ENCODE peak calls at places on chromosomes 3 and 15, in nine cellular contexts. W, E, G, R, S, N, Z, M and D are unnamed samples.
A peak's percentile ranks its signal among the peaks of the same experiment; 100 is the strongest.

GRCh38 chr15:48250640-48251076 is 44.6 kb downstream of the SLC12A1 start:
- DNase-seq in W (peak; percentile 62), E (peak; percentile 68), G (no peak), R (no peak), S (no peak), N (peak; percentile 79), Z (peak; percentile 36), M (peak; percentile 20), D (peak; percentile 89)

GRCh38 chr15:67829647-67830504 is 4.6 kb downstream of the SKOR1 start:
- DNase-seq in W (no peak), E (no peak), G (peak; percentile 45), R (no peak), S (no peak), N (no peak), Z (no peak), M (no peak), D (no peak)

GRCh38 chr3:100002599-100003350 is 111.5 kb downstream of the FILIP1L start:
- DNase-seq in W (peak; percentile 2), E (no peak), G (peak; percentile 60), R (peak; percentile 75), S (no peak), N (peak; percentile 97), Z (no peak), M (no peak), D (peak; percentile 94)

GRCh38 chr3:12338595-12339546 is 50.0 kb downstream of the PPARG start:
- DNase-seq in W (no peak), E (no peak), G (no peak), R (no peak), S (no peak), N (no peak), Z (no peak), M (no peak), D (no peak)

GRCh38 chr15:44753345-44753744 is 17.0 kb downstream of the TRIM69 start:
- DNase-seq in W (no peak), E (no peak), G (no peak), R (no peak), S (no peak), N (no peak), Z (no peak), M (no peak), D (no peak)

GRCh38 chr15:91465696-91466095 is 365.6 kb downstream of the SV2B start:
- DNase-seq in W (no peak), E (no peak), G (no peak), R (no peak), S (no peak), N (no peak), Z (no peak), M (no peak), D (no peak)

GRCh38 chr3:111143-112069 is 85.2 kb upstream of the CHL1 start:
- DNase-seq in W (no peak), E (no peak), G (peak; percentile 58), R (no peak), S (no peak), N (no peak), Z (no peak), M (no peak), D (no peak)

GRCh38 chr3:194690501-194691372 is 5.1 kb downstream of the FAM43A start:
- DNase-seq in W (no peak), E (no peak), G (no peak), R (peak; percentile 78), S (no peak), N (peak; percentile 59), Z (peak; percentile 29), M (no peak), D (peak; percentile 29)

GRCh38 chr3:122427857-122428471 is 12.1 kb upstream of the WDR5B start:
- DNase-seq in W (no peak), E (no peak), G (no peak), R (no peak), S (no peak), N (no peak), Z (no peak), M (no peak), D (peak; percentile 11)

GRCh38 chr15:47806008-47806407 is 88.7 kb downstream of the SEMA6D start:
- DNase-seq in W (no peak), E (no peak), G (no peak), R (no peak), S (no peak), N (no peak), Z (no peak), M (no peak), D (no peak)

GRCh38 chr3:129599607-129600006 is 6.9 kb downstream of the PLXND1 start:
- DNase-seq in W (peak; percentile 93), E (no peak), G (peak; percentile 84), R (peak; percentile 65), S (no peak), N (peak; percentile 82), Z (peak; percentile 74), M (peak; percentile 76), D (peak; percentile 90)

DNA sequence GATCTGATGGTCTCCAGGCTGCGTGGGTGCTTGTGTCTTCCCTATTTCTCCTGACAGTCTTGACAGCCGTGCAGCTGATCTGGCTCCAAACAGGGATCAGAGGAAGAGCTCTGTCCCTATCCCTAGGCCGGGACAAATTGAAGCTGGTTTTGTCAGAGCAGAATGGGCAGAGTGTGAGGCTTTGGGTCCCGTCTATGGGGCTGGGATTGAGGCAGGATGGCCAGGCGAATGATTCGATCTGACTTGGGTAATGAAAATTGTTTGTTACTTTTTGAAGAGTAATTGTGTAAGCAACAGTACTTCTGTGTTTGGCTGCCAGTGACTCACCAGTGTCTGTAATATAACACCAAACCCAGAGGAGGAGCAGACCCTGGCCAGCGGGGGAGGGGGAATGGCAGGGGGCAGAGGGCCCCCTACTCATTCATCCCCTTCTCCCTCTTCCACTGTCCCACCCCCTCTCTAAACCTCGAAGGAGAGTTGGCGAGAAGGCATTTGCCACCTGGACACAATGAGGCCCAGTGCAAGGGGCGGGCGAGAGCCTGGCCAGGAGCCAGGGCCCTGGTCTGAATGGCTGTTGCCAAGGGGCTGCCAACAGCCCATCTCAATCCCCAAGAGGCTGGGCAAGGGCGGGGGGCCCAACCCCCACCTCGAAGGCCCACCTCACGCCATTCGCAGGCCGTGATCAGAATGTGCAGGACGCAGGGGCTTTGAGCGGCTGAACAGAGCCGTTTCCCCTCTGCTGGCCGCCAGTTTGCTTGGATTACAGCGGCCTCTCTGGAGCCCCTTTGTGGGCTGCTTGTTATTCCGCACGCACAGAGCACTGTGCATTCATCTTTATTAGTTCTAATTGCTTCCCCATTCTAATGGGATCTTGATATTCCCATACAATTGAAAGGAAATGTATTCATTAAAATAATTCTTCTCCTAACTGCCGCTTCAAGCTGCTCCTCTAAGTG is 5.1 kb upstream of the MAGEF1 start:
- DNase-seq in W (peak; percentile 74), E (peak; percentile 14), G (no peak), R (peak; percentile 73), S (no peak), N (peak; percentile 72), Z (no peak), M (no peak), D (peak; percentile 49)
- TF ChIP-seq CTCF in W (no peak), E (no peak), G (no peak), R (no peak), S (no peak), N (no peak), Z (no peak), M (no peak), D (no peak)

GRCh38 chr3:50246517-50246954 is 10.5 kb downstream of the GNAI2 start:
- DNase-seq in W (peak; percentile 98), E (no peak), G (no peak), R (peak; percentile 72), S (no peak), N (peak; percentile 92), Z (peak; percentile 76), M (peak; percentile 70), D (peak; percentile 97)
- H3K4me3 ChIP-seq in W (peak overlapping the region; percentile 39), E (no peak overlapping the region), G (peak overlapping the region; percentile 45), R (no peak overlapping the region), S (no peak overlapping the region), N (no peak overlapping the region), Z (peak overlapping the region; percentile 32), M (peak overlapping the region; percentile 57), D (no peak overlapping the region)

GRCh38 chr3:71309886-71310285 is 273.6 kb downstream of the FOXP1 start:
- DNase-seq in W (no peak), E (no peak), G (no peak), R (no peak), S (no peak), N (peak; percentile 47), Z (no peak), M (no peak), D (peak; percentile 48)

GRCh38 chr3:71311320-71312046 is 272.0 kb downstream of the FOXP1 start:
- DNase-seq in W (no peak), E (no peak), G (no peak), R (no peak), S (no peak), N (no peak), Z (peak; percentile 16), M (no peak), D (no peak)

GRCh38 chr3:71312461-71312860 is 271.1 kb downstream of the FOXP1 start:
- DNase-seq in W (no peak), E (no peak), G (no peak), R (no peak), S (no peak), N (no peak), Z (no peak), M (no peak), D (no peak)

GRCh38 chr3:71309342-71309741 is 274.2 kb downstream of the FOXP1 start:
- DNase-seq in W (peak; percentile 6), E (no peak), G (no peak), R (no peak), S (no peak), N (no peak), Z (no peak), M (no peak), D (no peak)

DNA sequence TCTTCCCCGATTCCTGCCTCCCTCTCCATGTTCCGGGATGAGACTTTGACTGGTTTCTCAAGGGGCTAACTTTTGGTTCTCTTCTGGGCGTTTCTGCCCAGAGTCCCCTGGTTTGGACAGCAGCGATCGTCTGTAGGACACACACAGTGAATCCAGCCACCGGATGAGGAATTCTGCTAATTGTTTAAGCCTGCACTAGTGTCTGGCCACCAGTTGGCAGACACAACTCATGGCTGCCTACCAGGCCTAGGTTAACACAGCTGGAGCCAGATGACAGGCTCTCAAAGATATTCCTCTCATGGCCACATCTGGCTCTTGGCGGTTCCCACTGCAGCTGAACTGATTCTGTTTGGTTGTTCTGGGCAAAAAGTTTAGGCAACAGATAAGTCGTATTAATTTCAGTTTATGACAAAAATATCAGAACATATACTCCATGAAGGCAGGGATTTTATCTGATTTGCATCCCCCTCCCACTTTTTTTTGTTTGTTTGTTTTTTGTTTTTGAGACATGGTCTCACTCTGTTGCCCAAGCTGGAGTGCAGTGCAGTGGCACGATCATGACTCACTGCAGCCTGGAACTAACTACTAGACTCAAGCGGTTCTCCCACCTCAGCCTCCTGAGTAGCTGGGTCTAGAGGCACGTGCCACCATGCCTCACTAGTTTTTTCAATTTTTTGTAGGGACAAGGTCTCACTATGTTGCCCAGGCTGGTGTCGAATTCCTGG is 272.8 kb downstream of the FOXP1 start:
- DNase-seq in W (no peak), E (peak; percentile 38), G (peak; percentile 73), R (no peak), S (no peak), N (peak; percentile 55), Z (peak; percentile 46), M (peak; percentile 41), D (peak; percentile 57)
- TF ChIP-seq CTCF in W (no peak), E (no peak), G (no peak), R (no peak), S (no peak), N (peak; percentile 16), Z (no peak), M (no peak), D (peak; percentile 24)

DNA sequence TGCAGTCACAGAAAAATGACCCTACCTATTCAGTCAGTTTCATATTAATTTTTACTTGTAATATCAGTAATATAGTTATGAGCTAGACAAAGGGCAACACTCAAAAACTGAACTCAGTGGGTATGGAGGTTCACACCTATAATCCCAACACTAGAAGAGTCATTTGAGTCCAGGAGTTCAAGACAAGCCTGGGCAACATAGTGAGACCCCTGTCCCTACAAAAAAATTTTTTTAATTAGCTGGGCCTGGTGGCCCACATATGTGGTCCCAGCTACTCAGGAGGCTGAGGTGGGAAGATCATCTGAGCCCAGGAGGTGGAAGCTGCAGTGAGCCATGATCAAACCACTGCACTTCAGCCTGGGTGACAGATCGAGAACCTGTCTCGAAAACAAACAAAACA is 3.1 kb downstream of the TMF1 start:
- DNase-seq in W (no peak), E (no peak), G (no peak), R (no peak), S (no peak), N (no peak), Z (no peak), M (no peak), D (no peak)
- H3K4me3 ChIP-seq in W (peak overlapping the region; percentile 3), E (no peak overlapping the region), G (no peak overlapping the region), R (no peak overlapping the region), S (no peak overlapping the region), N (no peak overlapping the region), Z (no peak overlapping the region), M (no peak overlapping the region), D (no peak overlapping the region)